ENCODE peak calls at places on chromosome 20, in eight cellular contexts. H is HFF-Myc; F is KBM-7; S is stimulated activated CD4-positive, alpha-beta T cell treated with anti-CD3 and anti-CD28 coated beads, Interleukin-2, amount 100 ng/mL, for 48 hours; G is foreskin fibroblast; U is cardiac septum; J is NCI-H510A treated with DMSO at 0.1 percent for 48 hours; N is stimulated activated naive CD4-positive, alpha-beta T cell. I is an unnamed sample.

GRCh38 chr20:53706008-53706481 is 112.4 kb upstream of the ZNF217 start:
- DNase-seq in H (no peak), F (no peak), S (no peak), G (peak), U (no peak), J (no peak), N (no peak), I (no peak)

GRCh38 chr20:53124075-53124532 is 151.9 kb downstream of the TSHZ2 start:
- DNase-seq in H (no peak), F (no peak), S (no peak), G (no peak), U (no peak), J (no peak), N (no peak), I (no peak)

GRCh38 chr20:4053516-4053919 is 38.2 kb upstream of the RNF24 start:
- DNase-seq in H (no peak), F (no peak), S (no peak), G (peak), U (no peak), J (no peak), N (no peak), I (no peak)

GRCh38 chr20:9215539-9215938 is 146.7 kb downstream of the PLCB4 start:
- DNase-seq in H (no peak), F (peak), S (no peak), G (no peak), U (no peak), J (peak), N (no peak), I (peak)

GRCh38 chr20:38304845-38305447 is 990 bp downstream of the BPI start:
- DNase-seq in H (no peak), F (peak), S (peak), G (peak), U (peak), J (no peak), N (no peak), I (peak)

GRCh38 chr20:47125553-47126373 is 230.7 kb downstream of the ZMYND8 start:
- DNase-seq in H (no peak), F (no peak), S (no peak), G (peak), U (peak), J (no peak), N (no peak), I (no peak)

GRCh38 chr20:22583773-22584629 is at the start of gene FOXA2:
- DNase-seq in H (no peak), F (no peak), S (no peak), G (no peak), U (no peak), J (peak), N (no peak), I (peak)

GRCh38 chr20:36571564-36572504 is 1.6 kb upstream of the TGIF2 start:
- DNase-seq in H (no peak), F (peak), S (no peak), G (no peak), U (no peak), J (no peak), N (no peak), I (no peak)

GRCh38 chr20:61924211-61924857 is 141.3 kb downstream of the TAF4 start:
- DNase-seq in H (no peak), F (no peak), S (no peak), G (no peak), U (no peak), J (no peak), N (no peak), I (no peak)

GRCh38 chr20:4613184-4613583 is 108.5 kb upstream of the PRND start:
- DNase-seq in H (no peak), F (no peak), S (no peak), G (no peak), U (no peak), J (no peak), N (no peak), I (peak)

GRCh38 chr20:47605673-47606413 is 104.2 kb downstream of the NCOA3 start:
- DNase-seq in H (no peak), F (no peak), S (no peak), G (no peak), U (no peak), J (peak), N (no peak), I (no peak)

GRCh38 chr20:34515484-34516037 is 661 bp upstream of the DYNLRB1 start:
- DNase-seq in H (no peak), F (peak), S (peak), G (peak), U (no peak), J (peak), N (peak), I (peak)